ENCODE peak calls at places on chromosomes 5 and 9, in seven cellular contexts. Z, V, N, M, D, I and R are unnamed samples.

GRCh38 chr9:4921449-4921848 is 63.6 kb upstream of the JAK2 start:
- DNase-seq in Z (no peak), V (no peak), N (no peak), M (no peak), D (no peak), I (no peak), R (no peak)

GRCh38 chr9:108996653-108997052 is 16.6 kb downstream of the CTNNAL1 start:
- DNase-seq in Z (no peak), V (no peak), N (no peak), M (no peak), D (no peak), I (no peak), R (no peak)

GRCh38 chr9:36924071-36924470 is 110.0 kb downstream of the PAX5 start:
- DNase-seq in Z (peak), V (peak), N (no peak), M (no peak), D (no peak), I (no peak), R (no peak)

GRCh38 chr5:109486200-109486804 is 76.5 kb upstream of the PJA2 start:
- DNase-seq in Z (no peak), V (no peak), N (peak), M (no peak), D (no peak), I (no peak), R (no peak)

GRCh38 chr9:624935-625505 is 216.5 kb upstream of the DMRT1 start:
- DNase-seq in Z (no peak), V (no peak), N (no peak), M (no peak), D (no peak), I (no peak), R (no peak)

GRCh38 chr5:7878381-7878873 is 9.5 kb downstream of the MTRR start:
- DNase-seq in Z (peak), V (no peak), N (no peak), M (no peak), D (no peak), I (no peak), R (no peak)

GRCh38 chr9:107816187-107817021 is 326.8 kb upstream of the KLF4 start:
- DNase-seq in Z (no peak), V (no peak), N (no peak), M (no peak), D (no peak), I (no peak), R (no peak)

GRCh38 chr5:3350781-3351180 is 244.9 kb upstream of the IRX1 start:
- DNase-seq in Z (no peak), V (no peak), N (no peak), M (no peak), D (no peak), I (no peak), R (peak)

GRCh38 chr9:93683331-93684134 is 107.1 kb downstream of the PHF2 start:
- DNase-seq in Z (no peak), V (no peak), N (no peak), M (no peak), D (peak), I (peak), R (no peak)

GRCh38 chr5:44546283-44546682 is 157.1 kb upstream of the FGF10 start:
- DNase-seq in Z (peak), V (no peak), N (no peak), M (no peak), D (no peak), I (no peak), R (no peak)

GRCh38 chr5:149237662-149238061 is 34.0 kb upstream of the AFAP1L1 start:
- DNase-seq in Z (no peak), V (no peak), N (no peak), M (no peak), D (no peak), I (no peak), R (no peak)

GRCh38 chr5:131640043-131640856 is 5.2 kb upstream of the RAPGEF6 start:
- DNase-seq in Z (peak), V (no peak), N (no peak), M (peak), D (no peak), I (no peak), R (no peak)

GRCh38 chr5:139788294-139788875 is 7.2 kb upstream of the PSD2 start:
- DNase-seq in Z (no peak), V (no peak), N (peak), M (no peak), D (peak), I (no peak), R (no peak)

GRCh38 chr9:74770508-74771261 is 117.0 kb downstream of the TRPM6 start:
- DNase-seq in Z (no peak), V (peak), N (no peak), M (no peak), D (no peak), I (peak), R (no peak)

GRCh38 chr5:95417971-95418370 is 26.8 kb downstream of the FAM81B start:
- DNase-seq in Z (peak), V (no peak), N (no peak), M (no peak), D (no peak), I (no peak), R (no peak)

GRCh38 chr5:111703662-111704061 is 53.3 kb downstream of the NREP start:
- DNase-seq in Z (no peak), V (no peak), N (no peak), M (no peak), D (no peak), I (no peak), R (no peak)

GRCh38 chr9:35673132-35673997 is at the start of gene CA9:
- DNase-seq in Z (no peak), V (no peak), N (peak), M (no peak), D (no peak), I (no peak), R (no peak)

GRCh38 chr5:151236888-151237287 is 13.0 kb upstream of the CCDC69 start:
- DNase-seq in Z (no peak), V (no peak), N (no peak), M (no peak), D (no peak), I (no peak), R (no peak)

GRCh38 chr5:179821298-179822058 is 773 bp downstream of the SQSTM1 start:
- DNase-seq in Z (peak), V (peak), N (peak), M (peak), D (peak), I (peak), R (peak)
- TF ChIP-seq CTCF in Z (no peak), V (no peak), N (no peak), M (no peak), D (no peak), I (no peak), R (no peak)

GRCh38 chr9:129109504-129109903 is 1.1 kb downstream of the CRAT start:
- DNase-seq in Z (no peak), V (no peak), N (no peak), M (no peak), D (peak), I (no peak), R (no peak)
- H3K4me3 ChIP-seq in Z (no peak), V (peak), N (peak), M (no peak), D (peak), I (peak), R (peak)

GRCh38 chr9:33151007-33151557 is 16.1 kb downstream of the B4GALT1 start:
- DNase-seq in Z (peak), V (no peak), N (peak), M (no peak), D (peak), I (peak), R (peak)

GRCh38 chr9:33153666-33154065 is 13.5 kb downstream of the B4GALT1 start:
- DNase-seq in Z (no peak), V (no peak), N (no peak), M (no peak), D (no peak), I (no peak), R (no peak)

GRCh38 chr9:33154368-33154767 is 12.8 kb downstream of the B4GALT1 start:
- DNase-seq in Z (no peak), V (no peak), N (no peak), M (no peak), D (no peak), I (no peak), R (no peak)

GRCh38 chr9:33151601-33152000 is 15.5 kb downstream of the B4GALT1 start:
- DNase-seq in Z (no peak), V (no peak), N (no peak), M (no peak), D (no peak), I (no peak), R (no peak)

GRCh38 chr9:33153001-33153400 is 14.1 kb downstream of the B4GALT1 start:
- DNase-seq in Z (no peak), V (no peak), N (no peak), M (no peak), D (no peak), I (no peak), R (no peak)
- H3K27ac ChIP-seq in Z (no peak), V (no peak), N (peak), M (no peak), D (no peak), I (no peak), R (no peak)

GRCh38 chr9:70442328-70442848 is 27.9 kb upstream of the KLF9 start:
- DNase-seq in Z (no peak), V (no peak), N (no peak), M (no peak), D (no peak), I (no peak), R (no peak)

GRCh38 chr9:70441622-70442021 is 27.2 kb upstream of the KLF9 start:
- DNase-seq in Z (no peak), V (no peak), N (no peak), M (no peak), D (no peak), I (no peak), R (no peak)

GRCh38 chr9:70435948-70436347 is 21.5 kb upstream of the KLF9 start:
- DNase-seq in Z (peak), V (no peak), N (no peak), M (no peak), D (no peak), I (peak), R (no peak)

GRCh38 chr9:70438341-70438924 is 24.0 kb upstream of the KLF9 start:
- DNase-seq in Z (peak), V (peak), N (peak), M (no peak), D (no peak), I (peak), R (peak)

DNA sequence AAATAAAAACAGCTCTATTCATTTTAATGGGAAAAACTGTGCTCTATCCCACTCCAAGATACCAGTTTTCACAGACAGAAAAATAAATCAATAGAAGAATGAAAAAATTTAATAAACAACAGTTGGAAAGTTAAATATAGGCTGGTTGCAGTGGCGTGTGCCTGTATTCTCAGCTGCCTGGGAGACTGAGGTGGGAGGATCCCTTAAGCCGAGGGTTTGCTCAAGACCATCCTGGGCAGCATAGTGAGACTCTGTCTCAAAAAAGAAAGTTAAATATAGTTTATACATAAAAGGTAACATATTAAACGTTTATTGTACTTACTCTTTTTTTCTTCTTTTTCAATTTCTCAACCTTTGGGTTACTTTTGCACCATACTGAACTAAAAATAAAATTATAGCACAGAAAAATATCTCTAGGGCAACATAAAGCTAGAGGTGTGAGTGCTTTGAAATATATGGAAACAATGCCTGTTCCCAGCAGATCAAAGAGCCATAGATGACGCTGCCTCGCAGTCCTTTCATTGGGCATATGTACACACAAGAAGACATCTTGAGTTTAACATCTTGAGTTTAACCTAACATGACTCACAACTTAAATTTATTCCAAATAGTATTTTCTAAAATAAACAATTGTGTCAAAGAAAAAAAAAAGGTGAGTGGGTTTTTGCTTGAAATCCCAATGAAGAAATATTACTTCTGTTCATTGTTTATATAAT is 25.7 kb upstream of the KLF9 start:
- DNase-seq in Z (no peak), V (no peak), N (no peak), M (no peak), D (no peak), I (no peak), R (no peak)
- TF ChIP-seq CTCF in Z (no peak), V (no peak), N (no peak), M (no peak), D (no peak), I (no peak), R (no peak)

GRCh38 chr9:6219981-6220380 is 4.4 kb downstream of the IL33 start:
- DNase-seq in Z (no peak), V (no peak), N (no peak), M (no peak), D (no peak), I (no peak), R (no peak)

GRCh38 chr9:6216951-6217350 is 1.3 kb downstream of the IL33 start:
- DNase-seq in Z (no peak), V (no peak), N (no peak), M (no peak), D (no peak), I (no peak), R (no peak)

GRCh38 chr9:6216002-6216401 is 395 bp downstream of the IL33 start:
- DNase-seq in Z (no peak), V (no peak), N (no peak), M (no peak), D (no peak), I (no peak), R (no peak)

GRCh38 chr9:6219040-6219439 is 3.4 kb downstream of the IL33 start:
- DNase-seq in Z (no peak), V (no peak), N (no peak), M (no peak), D (no peak), I (no peak), R (no peak)

DNA sequence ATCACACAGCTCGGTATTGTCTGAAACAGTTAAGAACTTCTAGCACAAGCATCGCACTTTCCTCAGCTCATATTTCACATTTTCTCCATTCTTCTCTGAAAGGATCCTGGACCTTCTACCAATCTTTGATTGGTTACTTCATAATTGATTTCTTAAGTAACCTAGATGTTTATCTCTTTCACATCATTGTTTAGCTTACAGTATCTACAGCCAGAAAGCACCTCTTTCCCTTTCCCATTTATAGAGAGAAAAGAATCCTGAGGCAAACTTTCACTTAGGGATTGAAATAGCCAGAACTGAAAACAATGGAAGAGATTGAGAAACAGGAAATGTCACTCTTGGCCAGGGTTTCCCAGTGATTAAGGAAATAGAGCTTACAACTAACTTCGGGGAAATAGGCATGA is 2.5 kb downstream of the IL33 start:
- DNase-seq in Z (peak), V (no peak), N (no peak), M (no peak), D (no peak), I (peak), R (no peak)
- H3K4me3 ChIP-seq in Z (no peak), V (no peak), N (peak), M (no peak), D (peak), I (peak), R (peak)

GRCh38 chr9:113599647-113600476 is 136.3 kb downstream of the RGS3 start:
- DNase-seq in Z (no peak), V (no peak), N (no peak), M (no peak), D (no peak), I (peak), R (no peak)

GRCh38 chr9:113598451-113598850 is 134.9 kb downstream of the RGS3 start:
- DNase-seq in Z (no peak), V (no peak), N (no peak), M (no peak), D (no peak), I (no peak), R (no peak)

GRCh38 chr9:113600477-113600851 is 136.9 kb downstream of the RGS3 start:
- DNase-seq in Z (no peak), V (no peak), N (no peak), M (no peak), D (no peak), I (no peak), R (peak)

GRCh38 chr9:113597390-113598241 is 134.1 kb downstream of the RGS3 start:
- DNase-seq in Z (no peak), V (no peak), N (no peak), M (no peak), D (no peak), I (no peak), R (no peak)

GRCh38 chr9:113598883-113599282 is 135.4 kb downstream of the RGS3 start:
- DNase-seq in Z (no peak), V (no peak), N (no peak), M (no peak), D (no peak), I (no peak), R (no peak)
- H3K27ac ChIP-seq in Z (no peak), V (no peak), N (peak), M (no peak), D (no peak), I (peak), R (peak)